ENCODE peak calls at places on chromosome 9, in four cellular contexts. W is spleen, K is MM.1S, O is T-helper 1 cell. U is an unnamed sample.

GRCh38 chr9:116933251-116933650 is 246.1 kb downstream of the TRIM32 start:
- DNase-seq in W (no peak), K (no peak), O (no peak), U (no peak)

GRCh38 chr9:111662851-111663823 is 1.7 kb downstream of the GNG10 start:
- DNase-seq in W (no peak), K (no peak), O (no peak), U (no peak)

GRCh38 chr9:126326228-126327015 is at the start of gene MVB12B:
- DNase-seq in W (peak; percentile 92), K (peak; percentile 38), O (peak; percentile 34), U (no peak)

GRCh38 chr9:69307446-69308216 is 17.4 kb upstream of the ENTREP1 start:
- DNase-seq in W (no peak), K (no peak), O (no peak), U (no peak)

GRCh38 chr9:98791147-98792095 is 4.9 kb downstream of the ANKS6 start:
- DNase-seq in W (peak; percentile 89), K (peak; percentile 72), O (peak; percentile 35), U (no peak)

GRCh38 chr9:108188482-108188881 is 667.3 kb downstream of the ACTL7B start:
- DNase-seq in W (no peak), K (no peak), O (no peak), U (no peak)

GRCh38 chr9:94135222-94135621 is 51.0 kb downstream of the PTPDC1 start:
- DNase-seq in W (no peak), K (no peak), O (no peak), U (no peak)

GRCh38 chr9:108549184-108549583 is 306.6 kb downstream of the ACTL7B start:
- DNase-seq in W (no peak), K (no peak), O (no peak), U (no peak)

GRCh38 chr9:22010881-22011625 is 1.9 kb upstream of the CDKN2B start:
- DNase-seq in W (peak; percentile 52), K (no peak), O (no peak), U (no peak)